ENCODE peak calls at places on chromosome 19, in six cellular contexts. K, L, E, Q, R and Y are unnamed samples. For H3K27me3, the result is how much of the 10 kb centered on the place peaks cover.

GRCh38 chr19:57656346-57656745 is 12.4 kb upstream of the ZSCAN4 start:
- DNase-seq in L (no peak), K (no peak), R (no peak), E (no peak), Q (no peak), Y (no peak)

GRCh38 chr19:8149261-8150094 is at the start of gene FBN3:
- DNase-seq in E (no peak), K (no peak), Q (no peak), R (no peak), L (no peak), Y (no peak)

GRCh38 chr19:15539638-15540037 is 31.3 kb downstream of the CYP4F22 start:
- DNase-seq in Q (no peak), K (no peak), E (no peak), L (no peak), R (no peak), Y (no peak)

GRCh38 chr19:3367572-3368440 is 1.4 kb downstream of the NFIC start:
- DNase-seq in K (no peak), L (no peak), R (no peak), Q (no peak), E (no peak), Y (no peak)

GRCh38 chr19:15149704-15150103 is 42.5 kb downstream of the SYDE1 start:
- DNase-seq in Q (no peak), K (no peak), L (no peak), R (no peak), E (no peak), Y (no peak)

GRCh38 chr19:8589177-8589714 is 12.0 kb upstream of the MYO1F start:
- DNase-seq in E (no peak), R (no peak), Q (no peak), K (no peak), L (no peak), Y (no peak)

GRCh38 chr19:9945319-9945966 is 9.1 kb upstream of the OLFM2 start:
- DNase-seq in L (peak), Q (no peak), K (peak), R (peak), E (no peak), Y (no peak)

GRCh38 chr19:45391871-45392665 is 12.8 kb downstream of the PPP1R13L start:
- DNase-seq in K (no peak), Q (no peak), R (no peak), L (no peak), E (no peak), Y (no peak)

GRCh38 chr19:12790628-12791344 is 500 bp upstream of the JUNB start:
- DNase-seq in K (no peak), L (no peak), E (peak), R (no peak), Q (no peak), Y (no peak)

GRCh38 chr19:13172335-13173128 is 22.3 kb downstream of the IER2 start:
- DNase-seq in E (peak), L (peak), R (peak), Q (peak), K (peak), Y (peak)

GRCh38 chr19:18377026-18377425 is 8.9 kb upstream of the GDF15 start:
- DNase-seq in R (no peak), Q (no peak), K (peak), L (no peak), E (no peak), Y (no peak)

GRCh38 chr19:57477191-57478008 is at the start of gene ZNF772:
- DNase-seq in K (peak), R (peak), Q (peak), E (peak), L (peak), Y (peak)

GRCh38 chr19:17405250-17406038 is at the start of gene BST2:
- DNase-seq in L (peak), K (no peak), Q (peak), E (peak), R (peak), Y (peak)

GRCh38 chr19:42275103-42275502 is 6.1 kb downstream of the CIC start:
- DNase-seq in Q (no peak), L (no peak), E (no peak), R (no peak), K (no peak), Y (no peak)

GRCh38 chr19:46442808-46443450 is 14.2 kb upstream of the PNMA8C start:
- DNase-seq in K (peak), Q (no peak), L (no peak), R (peak), E (no peak), Y (no peak)

GRCh38 chr19:42421591-42422031 is 5.6 kb downstream of the LIPE start:
- DNase-seq in L (no peak), Q (no peak), R (peak), E (no peak), K (no peak), Y (no peak)

GRCh38 chr19:21482863-21483276 is 22.5 kb upstream of the ZNF429 start:
- DNase-seq in K (peak), E (peak), L (peak), Q (peak), R (peak), Y (no peak)

GRCh38 chr19:58218899-58219298 is 9.8 kb upstream of the ZNF544 start:
- DNase-seq in K (no peak), L (no peak), R (peak), Q (no peak), E (no peak), Y (peak)

GRCh38 chr19:46284635-46285034 is 12.2 kb upstream of the HIF3A start:
- DNase-seq in R (no peak), L (no peak), K (no peak), E (no peak), Q (no peak), Y (no peak)

GRCh38 chr19:3366761-3367571 is 583 bp downstream of the NFIC start:
- DNase-seq in E (no peak), L (peak), R (peak), Q (no peak), K (peak), Y (no peak)

GRCh38 chr19:42113641-42114348 is 18.5 kb downstream of the POU2F2 start:
- DNase-seq in R (peak), L (no peak), K (no peak), Q (no peak), E (no peak), Y (peak)

GRCh38 chr19:5801796-5802616 is 2.9 kb upstream of the NRTN start:
- DNase-seq in L (no peak), Q (no peak), K (no peak), R (no peak), E (no peak), Y (no peak)

GRCh38 chr19:5803441-5803751 is 1.5 kb upstream of the NRTN start:
- DNase-seq in K (no peak), Q (no peak), R (no peak), E (no peak), L (no peak), Y (no peak)

GRCh38 chr19:5804516-5805464 is at the start of gene NRTN:
- DNase-seq in E (peak), Q (peak), L (peak), K (peak), R (no peak), Y (peak)

GRCh38 chr19:5805465-5806132 is 732 bp downstream of the NRTN start:
- DNase-seq in R (peak), K (peak), L (peak), E (peak), Q (peak), Y (peak)

DNA sequence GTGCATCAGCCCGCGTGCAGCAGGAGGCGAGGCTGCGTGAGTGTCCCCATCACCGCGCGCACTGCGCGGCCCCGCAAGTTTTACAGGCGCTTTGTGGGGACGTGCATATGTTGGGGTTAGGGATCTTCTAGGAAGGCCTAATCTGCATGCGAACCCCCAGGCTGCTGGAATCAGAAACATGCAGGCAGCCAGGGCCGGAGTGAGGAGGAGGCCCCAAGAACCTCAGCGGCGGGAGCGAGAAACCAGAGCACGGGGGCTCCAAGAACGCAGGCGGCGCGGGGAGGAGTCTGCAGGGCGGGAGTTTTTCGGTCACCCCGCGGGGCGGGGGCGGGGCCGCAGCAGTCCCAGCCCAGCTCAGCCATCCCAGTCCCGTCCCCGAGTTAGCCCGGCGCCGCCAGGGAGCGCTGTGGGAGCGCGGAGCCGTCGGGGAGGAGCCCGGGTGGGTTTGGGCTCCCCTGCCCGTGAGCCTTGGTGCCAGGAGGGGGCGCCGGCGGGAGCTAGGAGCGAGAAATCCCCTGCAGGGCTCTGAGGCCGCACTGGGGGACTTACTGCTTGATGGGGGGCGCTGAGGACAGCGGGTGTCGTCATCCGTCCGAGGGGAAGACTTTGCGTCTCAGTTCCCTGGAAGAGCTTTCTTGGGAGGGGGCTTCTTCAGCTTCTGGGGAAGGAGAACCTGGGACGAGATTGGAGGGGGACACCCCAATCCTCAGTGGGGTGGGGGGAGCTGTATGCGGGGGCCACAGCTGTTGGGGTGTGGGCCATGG is 933 bp upstream of the NRTN start:
- DNase-seq in K (peak), Q (peak), L (peak), R (peak), E (peak), Y (peak)
- H3K27me3 ChIP-seq in K (under half), Q (under half), L (under half), R (under half), E (under half), Y (under half)

GRCh38 chr19:2307518-2308012 is 389 bp downstream of the LINGO3 start:
- DNase-seq in R (no peak), K (no peak), E (no peak), Q (no peak), L (no peak), Y (no peak)
- H3K27me3 ChIP-seq in R (under half), K (under half), E (under half), Q (under half), L (under half), Y (under half)

GRCh38 chr19:35134601-35135091 is at the start of gene LGI4:
- DNase-seq in E (no peak), K (peak), Q (no peak), R (no peak), L (no peak), Y (no peak)
- H3K27me3 ChIP-seq in E (under half), K (under half), Q (under half), R (under half), L (under half), Y (under half)

GRCh38 chr19:50322234-50322633 is 6.9 kb downstream of the KCNC3 start:
- DNase-seq in Q (no peak), L (no peak), E (no peak), R (no peak), K (no peak), Y (no peak)
- H3K27me3 ChIP-seq in Q (under half), L (under half), E (under half), R (under half), K (under half), Y (under half)

GRCh38 chr19:47848425-47848824 is 10.6 kb upstream of the TPRX2 start:
- DNase-seq in R (no peak), L (no peak), K (no peak), E (no peak), Q (no peak), Y (no peak)

GRCh38 chr19:47848871-47849473 is 10.1 kb upstream of the TPRX2 start:
- DNase-seq in L (no peak), K (no peak), E (peak), R (no peak), Q (no peak), Y (peak)

GRCh38 chr19:47854459-47854858 is 4.6 kb upstream of the TPRX2 start:
- DNase-seq in L (no peak), Q (no peak), E (no peak), K (no peak), R (no peak), Y (no peak)

GRCh38 chr19:47853003-47853402 is 6.0 kb upstream of the TPRX2 start:
- DNase-seq in L (no peak), K (no peak), R (no peak), E (no peak), Q (no peak), Y (no peak)
- H3K27me3 ChIP-seq in L (under half), K (under half), R (under half), E (under half), Q (under half), Y (under half)

GRCh38 chr19:38486731-38487336 is 53.3 kb downstream of the RYR1 start:
- DNase-seq in R (no peak), E (no peak), L (no peak), Q (no peak), K (no peak), Y (no peak)

GRCh38 chr19:38488811-38489481 is 55.5 kb downstream of the RYR1 start:
- DNase-seq in K (no peak), R (no peak), E (no peak), Q (no peak), L (no peak), Y (no peak)

GRCh38 chr19:38485541-38486285 is 52.2 kb downstream of the RYR1 start:
- DNase-seq in L (no peak), E (no peak), Q (no peak), K (no peak), R (no peak), Y (no peak)

GRCh38 chr19:38490861-38491260 is 57.4 kb downstream of the RYR1 start:
- DNase-seq in K (no peak), R (no peak), L (no peak), E (no peak), Q (no peak), Y (no peak)

DNA sequence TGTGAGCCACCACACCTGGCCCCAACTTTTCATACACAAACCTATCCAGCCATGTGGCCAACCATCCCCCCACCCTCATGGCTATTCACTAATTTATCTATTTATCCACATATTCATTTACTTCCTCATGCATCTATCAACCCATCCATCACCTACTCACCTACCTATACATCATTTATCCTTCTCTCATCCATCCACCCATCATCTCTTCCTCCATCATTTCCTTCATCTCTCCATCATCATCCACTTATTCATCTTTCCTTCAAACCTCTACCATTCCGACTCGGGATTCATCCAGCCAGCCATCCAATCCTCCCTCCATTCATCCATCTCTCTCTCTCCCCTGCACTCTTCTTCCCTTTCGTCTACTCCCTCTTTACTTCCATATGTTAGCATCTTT is 54.6 kb downstream of the RYR1 start:
- DNase-seq in K (no peak), Q (no peak), L (no peak), E (no peak), R (no peak), Y (no peak)
- H3K27me3 ChIP-seq in K (under half), Q (under half), L (under half), E (under half), R (under half), Y (under half)

DNA sequence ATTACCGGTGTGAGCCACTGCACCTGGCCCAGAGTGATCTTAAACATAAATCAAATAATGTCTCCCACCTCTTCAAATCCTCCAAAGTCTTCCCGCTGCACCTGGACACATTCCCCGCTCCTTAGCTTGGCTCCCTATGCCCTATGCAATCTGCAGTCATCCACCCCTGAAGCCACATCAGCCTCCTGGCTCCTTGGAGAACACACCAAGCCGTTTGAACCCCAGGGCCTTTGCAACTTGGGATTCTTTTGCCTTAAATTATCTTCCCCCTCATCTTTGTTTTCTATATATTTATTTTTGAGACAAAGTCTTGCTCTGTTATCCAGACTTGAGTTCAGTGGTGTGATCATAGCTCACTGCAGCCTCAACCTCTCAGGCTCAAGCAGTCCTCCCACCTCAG is 2.7 kb upstream of the DNAAF3 start:
- DNase-seq in E (no peak), Q (no peak), K (no peak), L (no peak), R (no peak), Y (no peak)
- H3K27me3 ChIP-seq in E (under half), Q (under half), K (under half), L (under half), R (under half), Y (under half)

DNA sequence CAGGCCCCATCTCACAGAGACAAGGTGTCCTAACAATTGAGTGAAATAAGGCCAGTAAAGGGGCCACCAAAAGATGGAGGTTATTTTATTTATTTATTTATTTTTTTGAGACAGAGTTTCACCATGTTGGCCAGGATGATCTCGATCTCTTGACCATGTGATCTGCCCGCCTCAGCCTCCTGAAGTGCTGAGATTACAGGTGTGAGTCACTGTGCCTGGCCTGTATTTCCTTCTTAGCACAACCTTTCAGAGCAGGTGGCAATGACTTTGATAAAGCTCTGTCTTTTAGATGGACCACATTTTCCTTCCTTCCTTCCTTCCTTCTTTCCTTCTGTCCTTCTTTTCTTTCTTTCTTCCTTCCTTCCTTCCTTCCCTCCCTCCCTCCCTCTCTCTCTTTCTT is 11.0 kb upstream of the DOCK6 start:
- DNase-seq in E (no peak), Q (no peak), K (no peak), L (no peak), R (no peak), Y (no peak)
- H3K27me3 ChIP-seq in E (under half), Q (under half), K (under half), L (under half), R (under half), Y (under half)